ENCODE peak calls at places on chromosome 16, in six cellular contexts. Z, V, O, B, K and A are unnamed samples.

GRCh38 chr16:53159781-53160436 is 105.1 kb downstream of the CHD9 start:
- DNase-seq in V (peak), K (peak), Z (peak), B (no peak), O (no peak), A (peak)

GRCh38 chr16:84044108-84044488 is 1.5 kb upstream of the SLC38A8 start:
- DNase-seq in V (peak), O (no peak), Z (peak), K (peak), B (peak), A (no peak)

GRCh38 chr16:73196670-73197069 is 148.7 kb upstream of the ZFHX3 start:
- DNase-seq in B (peak), K (peak), O (no peak), Z (peak), V (peak), A (no peak)

GRCh38 chr16:90023078-90023447 is 3.8 kb upstream of the DBNDD1 start:
- DNase-seq in O (no peak), Z (no peak), K (peak), B (no peak), V (no peak), A (no peak)

GRCh38 chr16:13453938-13454553 is 465.9 kb upstream of the ERCC4 start:
- DNase-seq in O (no peak), K (peak), V (no peak), Z (peak), B (no peak), A (no peak)

GRCh38 chr16:84308120-84308519 is 13.4 kb downstream of the WFDC1 start:
- DNase-seq in K (peak), B (peak), O (no peak), V (peak), Z (peak), A (no peak)

GRCh38 chr16:64397042-64397441 is 724.8 kb downstream of the CDH11 start:
- DNase-seq in Z (no peak), K (no peak), O (no peak), B (no peak), V (peak), A (no peak)

GRCh38 chr16:58847902-58848661 is 114.0 kb upstream of the GOT2 start:
- DNase-seq in B (no peak), V (no peak), K (no peak), Z (no peak), O (no peak), A (no peak)

GRCh38 chr16:75620326-75621169 is 2.5 kb downstream of the ADAT1 start:
- DNase-seq in Z (peak), V (no peak), O (peak), B (no peak), K (no peak), A (no peak)

GRCh38 chr16:88473666-88474534 is 20.8 kb downstream of the ZFPM1 start:
- DNase-seq in V (peak), Z (peak), O (no peak), B (peak), K (no peak), A (no peak)
- H3K4me3 ChIP-seq in V (no peak), Z (no peak), O (no peak), B (no peak), K (no peak), A (no peak)

GRCh38 chr16:54964239-54964638 is 33.6 kb downstream of the IRX5 start:
- DNase-seq in O (no peak), V (no peak), K (no peak), Z (no peak), B (no peak), A (no peak)

GRCh38 chr16:54957403-54957802 is 26.7 kb downstream of the IRX5 start:
- DNase-seq in V (no peak), O (no peak), K (peak), B (no peak), Z (peak), A (no peak)

GRCh38 chr16:54965464-54965863 is 34.8 kb downstream of the IRX5 start:
- DNase-seq in B (no peak), V (no peak), Z (no peak), O (no peak), K (no peak), A (no peak)

DNA sequence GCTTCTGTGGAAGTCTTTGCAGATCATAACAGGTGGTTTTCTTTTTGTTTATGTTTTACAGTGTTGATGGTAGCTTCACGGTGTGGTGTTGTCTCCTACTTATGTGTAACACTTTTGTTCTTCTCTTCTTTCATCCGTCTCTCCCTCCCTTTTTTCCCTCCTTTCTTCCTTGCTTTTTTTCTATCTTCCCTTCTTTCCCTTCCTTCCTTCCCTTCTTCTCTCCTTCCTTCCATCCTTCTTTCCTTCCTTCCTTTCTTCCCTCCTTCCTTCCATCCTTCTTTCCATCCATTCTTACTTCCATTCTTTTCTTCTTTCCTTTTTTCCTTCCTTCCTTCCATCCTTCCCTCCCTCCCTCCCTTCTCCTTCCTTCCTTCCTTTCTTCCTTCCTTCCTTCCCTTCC is 31.4 kb downstream of the IRX5 start:
- DNase-seq in O (no peak), B (no peak), V (no peak), K (no peak), Z (no peak), A (no peak)
- H3K4me3 ChIP-seq in O (no peak), B (no peak), V (no peak), K (no peak), Z (no peak), A (no peak)

GRCh38 chr16:86346034-86346433 is 164.3 kb upstream of the FOXF1 start:
- DNase-seq in Z (no peak), V (no peak), K (no peak), B (no peak), O (no peak), A (no peak)

GRCh38 chr16:86350289-86350688 is 160.0 kb upstream of the FOXF1 start:
- DNase-seq in O (no peak), Z (no peak), V (no peak), B (no peak), K (no peak), A (no peak)

GRCh38 chr16:86347090-86347489 is 163.2 kb upstream of the FOXF1 start:
- DNase-seq in O (no peak), B (no peak), Z (no peak), K (peak), V (no peak), A (no peak)

GRCh38 chr16:86349338-86349900 is 160.9 kb upstream of the FOXF1 start:
- DNase-seq in Z (no peak), V (no peak), K (no peak), B (peak), O (no peak), A (no peak)

GRCh38 chr16:86347916-86348555 is 162.3 kb upstream of the FOXF1 start:
- DNase-seq in V (no peak), Z (no peak), O (no peak), B (no peak), K (no peak), A (no peak)
- H3K4me3 ChIP-seq in V (no peak), Z (no peak), O (no peak), B (no peak), K (no peak), A (no peak)

GRCh38 chr16:3188675-3188924 is 596 bp downstream of the OR1F1 start:
- DNase-seq in B (no peak), K (no peak), V (peak), Z (no peak), O (no peak), A (no peak)
- H3K4me3 ChIP-seq in B (no peak), K (peak), V (peak), Z (peak), O (peak), A (peak)

GRCh38 chr16:81528258-81528657 is 83.7 kb downstream of the CMIP start:
- DNase-seq in K (no peak), B (no peak), Z (peak), V (no peak), O (no peak), A (no peak)
- H3K4me3 ChIP-seq in K (no peak), B (no peak), Z (no peak), V (no peak), O (no peak), A (no peak)

GRCh38 chr16:57843400-57843799 is 41.1 kb upstream of the KIFC3 start:
- DNase-seq in O (no peak), Z (no peak), B (no peak), V (no peak), K (no peak), A (no peak)

GRCh38 chr16:57845115-57845514 is 42.8 kb upstream of the KIFC3 start:
- DNase-seq in K (no peak), O (no peak), B (no peak), Z (no peak), V (no peak), A (no peak)

GRCh38 chr16:57842606-57843005 is 40.3 kb upstream of the KIFC3 start:
- DNase-seq in O (no peak), B (no peak), K (no peak), V (no peak), Z (no peak), A (no peak)

GRCh38 chr16:57846078-57846697 is 43.9 kb upstream of the KIFC3 start:
- DNase-seq in B (no peak), O (no peak), V (no peak), K (no peak), Z (no peak), A (no peak)

DNA sequence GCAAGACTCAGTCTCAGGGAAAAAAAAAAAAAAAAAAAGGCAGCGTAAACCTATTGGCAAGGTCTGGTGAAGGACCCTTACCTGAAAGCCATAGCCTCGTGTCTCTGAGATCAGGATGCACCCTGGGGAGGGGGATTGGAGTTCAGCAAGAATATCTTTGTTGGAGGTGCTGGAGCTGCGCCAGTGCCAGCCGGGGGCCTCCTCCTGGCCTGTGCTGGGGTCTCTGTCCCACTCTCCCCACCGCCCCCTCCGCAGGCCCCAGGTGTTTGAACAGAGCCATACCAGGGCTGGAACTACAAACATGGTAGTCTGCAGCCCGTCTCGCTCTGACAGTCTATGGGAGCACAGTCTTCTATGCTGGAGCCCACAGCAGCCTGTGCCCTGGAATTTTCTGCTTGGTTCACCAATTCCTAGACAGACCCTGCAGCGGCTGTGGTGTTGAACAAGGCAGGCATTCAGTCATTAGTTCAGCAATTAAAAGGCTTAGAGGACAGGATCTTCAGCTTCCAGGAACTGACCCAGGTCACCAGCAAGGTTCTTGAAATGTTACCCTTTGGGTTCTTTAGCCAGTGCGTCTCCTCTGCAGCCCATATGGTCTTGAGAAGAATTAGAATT is 42.2 kb upstream of the KIFC3 start:
- DNase-seq in V (no peak), K (no peak), Z (no peak), O (no peak), B (no peak), A (no peak)
- H3K4me3 ChIP-seq in V (no peak), K (no peak), Z (no peak), O (no peak), B (no peak), A (no peak)